ENCODE peak calls at places on chromosomes 7 and 10, in ten cellular contexts. One of them, this sample, is unnamed. For H3K9me3, the result is how much of the 10 kb centered on the place peaks cover.

GRCh38 chr10:86033581-86033980 is 333.0 kb downstream of the GRID1 start:
- DNase-seq in Panc1: no peak
- DNase-seq in endothelial cell of umbilical vein: no peak
- DNase-seq in CD4-positive, alpha-beta memory T cell: no peak
- DNase-seq in neuronal stem cell: no peak
- DNase-seq in naive thymus-derived CD4-positive, alpha-beta T cell: no peak
- DNase-seq in breast epithelium: no peak
- DNase-seq in stomach: no peak
- DNase-seq in OCI-LY7: no peak
- DNase-seq in left ventricle myocardium inferior: no peak
- DNase-seq in this sample: no peak

GRCh38 chr7:831596-832291 is 532 bp upstream of the SUN1 start:
- DNase-seq in Panc1: peak
- DNase-seq in endothelial cell of umbilical vein: peak
- DNase-seq in CD4-positive, alpha-beta memory T cell: peak
- DNase-seq in neuronal stem cell: no peak
- DNase-seq in naive thymus-derived CD4-positive, alpha-beta T cell: no peak
- DNase-seq in breast epithelium: no peak
- DNase-seq in stomach: no peak
- DNase-seq in OCI-LY7: no peak
- DNase-seq in left ventricle myocardium inferior: no peak
- DNase-seq in this sample: no peak

GRCh38 chr10:104937528-104937927 is 296.4 kb downstream of the SORCS3 start:
- DNase-seq in Panc1: peak
- DNase-seq in endothelial cell of umbilical vein: no peak
- DNase-seq in CD4-positive, alpha-beta memory T cell: no peak
- DNase-seq in neuronal stem cell: no peak
- DNase-seq in naive thymus-derived CD4-positive, alpha-beta T cell: no peak
- DNase-seq in breast epithelium: no peak
- DNase-seq in stomach: no peak
- DNase-seq in OCI-LY7: no peak
- DNase-seq in left ventricle myocardium inferior: no peak
- DNase-seq in this sample: no peak

GRCh38 chr10:9311702-9312499 is 1257.4 kb downstream of the GATA3 start:
- DNase-seq in Panc1: no peak
- DNase-seq in endothelial cell of umbilical vein: no peak
- DNase-seq in CD4-positive, alpha-beta memory T cell: no peak
- DNase-seq in neuronal stem cell: no peak
- DNase-seq in naive thymus-derived CD4-positive, alpha-beta T cell: no peak
- DNase-seq in breast epithelium: no peak
- DNase-seq in stomach: no peak
- DNase-seq in OCI-LY7: no peak
- DNase-seq in left ventricle myocardium inferior: no peak
- DNase-seq in this sample: no peak

GRCh38 chr7:55020481-55020871 is 1.7 kb downstream of the EGFR start:
- DNase-seq in Panc1: no peak
- DNase-seq in endothelial cell of umbilical vein: no peak
- DNase-seq in CD4-positive, alpha-beta memory T cell: no peak
- DNase-seq in neuronal stem cell: no peak
- DNase-seq in naive thymus-derived CD4-positive, alpha-beta T cell: no peak
- DNase-seq in breast epithelium: peak
- DNase-seq in stomach: no peak
- DNase-seq in OCI-LY7: no peak
- DNase-seq in left ventricle myocardium inferior: peak
- DNase-seq in this sample: no peak

GRCh38 chr10:127905623-127906261 is 1.2 kb upstream of the PTPRE start:
- DNase-seq in Panc1: no peak
- DNase-seq in endothelial cell of umbilical vein: no peak
- DNase-seq in CD4-positive, alpha-beta memory T cell: no peak
- DNase-seq in neuronal stem cell: no peak
- DNase-seq in naive thymus-derived CD4-positive, alpha-beta T cell: no peak
- DNase-seq in breast epithelium: no peak
- DNase-seq in stomach: no peak
- DNase-seq in OCI-LY7: no peak
- DNase-seq in left ventricle myocardium inferior: no peak
- DNase-seq in this sample: no peak

GRCh38 chr7:151351967-151352366 is 10.4 kb downstream of the NUB1 start:
- DNase-seq in Panc1: no peak
- DNase-seq in endothelial cell of umbilical vein: no peak
- DNase-seq in CD4-positive, alpha-beta memory T cell: peak
- DNase-seq in neuronal stem cell: no peak
- DNase-seq in naive thymus-derived CD4-positive, alpha-beta T cell: peak
- DNase-seq in breast epithelium: no peak
- DNase-seq in stomach: no peak
- DNase-seq in OCI-LY7: peak
- DNase-seq in left ventricle myocardium inferior: no peak
- DNase-seq in this sample: peak

GRCh38 chr10:79299397-79300370 is 47.6 kb upstream of the PPIF start:
- DNase-seq in Panc1: no peak
- DNase-seq in endothelial cell of umbilical vein: no peak
- DNase-seq in CD4-positive, alpha-beta memory T cell: no peak
- DNase-seq in neuronal stem cell: no peak
- DNase-seq in naive thymus-derived CD4-positive, alpha-beta T cell: no peak
- DNase-seq in breast epithelium: no peak
- DNase-seq in stomach: no peak
- DNase-seq in OCI-LY7: no peak
- DNase-seq in left ventricle myocardium inferior: no peak
- DNase-seq in this sample: no peak

GRCh38 chr10:13890233-13890616 is 303.5 kb downstream of the PRPF18 start:
- DNase-seq in Panc1: no peak
- DNase-seq in endothelial cell of umbilical vein: peak
- DNase-seq in CD4-positive, alpha-beta memory T cell: no peak
- DNase-seq in neuronal stem cell: no peak
- DNase-seq in naive thymus-derived CD4-positive, alpha-beta T cell: no peak
- DNase-seq in breast epithelium: no peak
- DNase-seq in stomach: no peak
- DNase-seq in OCI-LY7: no peak
- DNase-seq in left ventricle myocardium inferior: no peak
- DNase-seq in this sample: no peak

GRCh38 chr10:112761256-112761655 is 188.8 kb upstream of the TCF7L2 start:
- DNase-seq in Panc1: no peak
- DNase-seq in endothelial cell of umbilical vein: no peak
- DNase-seq in CD4-positive, alpha-beta memory T cell: no peak
- DNase-seq in neuronal stem cell: no peak
- DNase-seq in naive thymus-derived CD4-positive, alpha-beta T cell: no peak
- DNase-seq in breast epithelium: no peak
- DNase-seq in stomach: no peak
- DNase-seq in OCI-LY7: no peak
- DNase-seq in left ventricle myocardium inferior: no peak
- DNase-seq in this sample: no peak

GRCh38 chr10:58070964-58071363 is 196.7 kb downstream of the IPMK start:
- DNase-seq in Panc1: no peak
- DNase-seq in endothelial cell of umbilical vein: no peak
- DNase-seq in CD4-positive, alpha-beta memory T cell: no peak
- DNase-seq in neuronal stem cell: no peak
- DNase-seq in naive thymus-derived CD4-positive, alpha-beta T cell: no peak
- DNase-seq in breast epithelium: no peak
- DNase-seq in stomach: no peak
- DNase-seq in OCI-LY7: no peak
- DNase-seq in left ventricle myocardium inferior: no peak
- DNase-seq in this sample: no peak

GRCh38 chr10:36236931-36237330 is 594.8 kb upstream of the FZD8 start:
- DNase-seq in Panc1: no peak
- DNase-seq in endothelial cell of umbilical vein: no peak
- DNase-seq in CD4-positive, alpha-beta memory T cell: no peak
- DNase-seq in neuronal stem cell: no peak
- DNase-seq in naive thymus-derived CD4-positive, alpha-beta T cell: no peak
- DNase-seq in breast epithelium: no peak
- DNase-seq in stomach: no peak
- DNase-seq in OCI-LY7: no peak
- DNase-seq in left ventricle myocardium inferior: no peak
- DNase-seq in this sample: no peak

GRCh38 chr7:139619367-139619657 is 95.8 kb downstream of the CLEC2L start:
- DNase-seq in Panc1: no peak
- DNase-seq in endothelial cell of umbilical vein: peak
- DNase-seq in CD4-positive, alpha-beta memory T cell: no peak
- DNase-seq in neuronal stem cell: no peak
- DNase-seq in naive thymus-derived CD4-positive, alpha-beta T cell: no peak
- DNase-seq in breast epithelium: no peak
- DNase-seq in stomach: no peak
- DNase-seq in OCI-LY7: no peak
- DNase-seq in left ventricle myocardium inferior: no peak
- DNase-seq in this sample: no peak

GRCh38 chr10:121791761-121792160 is 136.1 kb downstream of the ATE1 start:
- DNase-seq in Panc1: no peak
- DNase-seq in endothelial cell of umbilical vein: peak
- DNase-seq in CD4-positive, alpha-beta memory T cell: no peak
- DNase-seq in neuronal stem cell: no peak
- DNase-seq in naive thymus-derived CD4-positive, alpha-beta T cell: no peak
- DNase-seq in breast epithelium: no peak
- DNase-seq in stomach: no peak
- DNase-seq in OCI-LY7: no peak
- DNase-seq in left ventricle myocardium inferior: no peak
- DNase-seq in this sample: no peak

GRCh38 chr7:92973964-92974363 is 137.6 kb upstream of the CDK6 start:
- DNase-seq in Panc1: no peak
- DNase-seq in endothelial cell of umbilical vein: no peak
- DNase-seq in CD4-positive, alpha-beta memory T cell: no peak
- DNase-seq in neuronal stem cell: no peak
- DNase-seq in naive thymus-derived CD4-positive, alpha-beta T cell: no peak
- DNase-seq in breast epithelium: no peak
- DNase-seq in stomach: no peak
- DNase-seq in OCI-LY7: no peak
- DNase-seq in left ventricle myocardium inferior: no peak
- DNase-seq in this sample: no peak

GRCh38 chr7:47327698-47328391 is 254.1 kb downstream of the TNS3 start:
- DNase-seq in Panc1: no peak
- DNase-seq in endothelial cell of umbilical vein: peak
- DNase-seq in CD4-positive, alpha-beta memory T cell: no peak
- DNase-seq in neuronal stem cell: peak
- DNase-seq in naive thymus-derived CD4-positive, alpha-beta T cell: no peak
- DNase-seq in breast epithelium: peak
- DNase-seq in stomach: peak
- DNase-seq in OCI-LY7: no peak
- DNase-seq in left ventricle myocardium inferior: peak
- DNase-seq in this sample: no peak

GRCh38 chr7:159226303-159226702 is 81.6 kb upstream of the VIPR2 start:
- DNase-seq in Panc1: no peak
- DNase-seq in endothelial cell of umbilical vein: no peak
- DNase-seq in CD4-positive, alpha-beta memory T cell: no peak
- DNase-seq in neuronal stem cell: no peak
- DNase-seq in naive thymus-derived CD4-positive, alpha-beta T cell: no peak
- DNase-seq in breast epithelium: no peak
- DNase-seq in stomach: no peak
- DNase-seq in OCI-LY7: no peak
- DNase-seq in left ventricle myocardium inferior: no peak
- DNase-seq in this sample: no peak
- H3K9me3 ChIP-seq in Panc1: under half
- H3K9me3 ChIP-seq in endothelial cell of umbilical vein: under half
- H3K9me3 ChIP-seq in CD4-positive, alpha-beta memory T cell: under half
- H3K9me3 ChIP-seq in neuronal stem cell: under half
- H3K9me3 ChIP-seq in naive thymus-derived CD4-positive, alpha-beta T cell: under half
- H3K9me3 ChIP-seq in breast epithelium: under half
- H3K9me3 ChIP-seq in stomach: under half
- H3K9me3 ChIP-seq in OCI-LY7: under half
- H3K9me3 ChIP-seq in left ventricle myocardium inferior: under half
- H3K9me3 ChIP-seq in this sample: under half

DNA sequence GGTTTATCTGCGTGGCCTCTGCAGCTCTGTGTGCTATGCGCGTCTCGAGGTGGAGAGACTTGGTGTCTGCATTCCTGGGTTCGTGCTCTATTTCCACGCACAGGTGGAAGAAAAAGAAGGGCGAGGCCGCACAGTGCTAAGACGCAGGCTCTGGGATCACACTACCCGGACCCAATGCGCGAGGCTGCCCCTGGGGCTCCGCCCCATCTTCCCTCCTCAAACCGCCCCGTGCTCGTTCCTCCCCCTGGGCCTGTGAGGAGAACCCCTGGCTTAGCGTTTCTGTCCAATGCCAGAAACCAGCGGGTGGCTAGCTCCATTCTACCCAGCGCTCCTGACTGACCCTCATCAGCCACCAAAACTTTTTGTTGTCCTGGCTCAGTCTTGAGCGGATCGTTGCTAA is 143.1 kb downstream of the DYNC2I1 start:
- DNase-seq in Panc1: no peak
- DNase-seq in endothelial cell of umbilical vein: no peak
- DNase-seq in CD4-positive, alpha-beta memory T cell: no peak
- DNase-seq in neuronal stem cell: no peak
- DNase-seq in naive thymus-derived CD4-positive, alpha-beta T cell: no peak
- DNase-seq in breast epithelium: no peak
- DNase-seq in stomach: no peak
- DNase-seq in OCI-LY7: no peak
- DNase-seq in left ventricle myocardium inferior: no peak
- DNase-seq in this sample: no peak
- H3K9me3 ChIP-seq in Panc1: under half
- H3K9me3 ChIP-seq in endothelial cell of umbilical vein: under half
- H3K9me3 ChIP-seq in CD4-positive, alpha-beta memory T cell: under half
- H3K9me3 ChIP-seq in neuronal stem cell: under half
- H3K9me3 ChIP-seq in naive thymus-derived CD4-positive, alpha-beta T cell: under half
- H3K9me3 ChIP-seq in breast epithelium: under half
- H3K9me3 ChIP-seq in stomach: under half
- H3K9me3 ChIP-seq in OCI-LY7: under half
- H3K9me3 ChIP-seq in left ventricle myocardium inferior: under half
- H3K9me3 ChIP-seq in this sample: under half

GRCh38 chr7:123929620-123930019 is 4.6 kb downstream of the SPAM1 start:
- DNase-seq in Panc1: no peak
- DNase-seq in endothelial cell of umbilical vein: no peak
- DNase-seq in CD4-positive, alpha-beta memory T cell: no peak
- DNase-seq in neuronal stem cell: no peak
- DNase-seq in naive thymus-derived CD4-positive, alpha-beta T cell: no peak
- DNase-seq in breast epithelium: no peak
- DNase-seq in stomach: no peak
- DNase-seq in OCI-LY7: no peak
- DNase-seq in left ventricle myocardium inferior: no peak
- DNase-seq in this sample: no peak
- H3K9me3 ChIP-seq in Panc1: under half
- H3K9me3 ChIP-seq in endothelial cell of umbilical vein: under half
- H3K9me3 ChIP-seq in CD4-positive, alpha-beta memory T cell: under half
- H3K9me3 ChIP-seq in neuronal stem cell: under half
- H3K9me3 ChIP-seq in naive thymus-derived CD4-positive, alpha-beta T cell: under half
- H3K9me3 ChIP-seq in breast epithelium: under half
- H3K9me3 ChIP-seq in stomach: under half
- H3K9me3 ChIP-seq in OCI-LY7: under half
- H3K9me3 ChIP-seq in left ventricle myocardium inferior: under half
- H3K9me3 ChIP-seq in this sample: under half

DNA sequence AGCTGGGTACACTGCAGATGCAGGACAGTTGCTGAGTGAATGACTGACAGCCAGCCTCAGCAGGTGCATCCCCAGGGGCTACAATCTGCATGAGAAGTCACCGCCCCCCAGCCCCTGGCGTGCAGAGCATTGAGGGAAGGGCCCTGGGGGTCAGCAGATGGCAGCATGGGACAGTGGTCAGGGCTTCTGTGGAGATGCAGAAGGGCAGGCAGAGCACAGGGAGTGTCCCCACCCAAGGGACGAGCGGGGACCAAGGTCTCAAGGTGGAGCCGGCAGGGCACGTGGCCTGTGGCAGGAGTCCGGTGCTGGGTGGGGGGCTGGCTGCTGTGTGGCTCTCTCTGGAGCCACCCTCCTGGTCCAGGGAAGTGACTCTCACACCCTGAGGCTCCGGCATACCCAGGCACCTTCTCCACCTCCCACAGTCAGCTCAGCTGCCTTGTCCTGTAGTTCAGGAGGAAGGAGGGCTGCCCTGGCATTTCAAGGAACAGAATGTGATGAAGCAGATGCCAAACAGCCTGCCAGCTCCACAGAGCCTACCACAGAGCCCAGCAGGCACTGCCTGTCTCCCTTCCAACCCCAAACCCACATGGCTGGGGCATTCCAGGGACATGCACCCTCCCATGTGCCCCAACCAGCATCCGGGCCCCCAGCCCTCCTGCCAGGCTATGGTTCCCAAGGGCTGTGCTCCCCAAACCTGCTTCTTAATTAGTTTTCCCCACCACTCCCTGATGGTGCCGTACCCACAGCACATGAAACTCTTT is 114.5 kb downstream of the TMEM130 start:
- DNase-seq in Panc1: no peak
- DNase-seq in endothelial cell of umbilical vein: no peak
- DNase-seq in CD4-positive, alpha-beta memory T cell: no peak
- DNase-seq in neuronal stem cell: no peak
- DNase-seq in naive thymus-derived CD4-positive, alpha-beta T cell: no peak
- DNase-seq in breast epithelium: no peak
- DNase-seq in stomach: no peak
- DNase-seq in OCI-LY7: no peak
- DNase-seq in left ventricle myocardium inferior: peak
- DNase-seq in this sample: no peak
- H3K9me3 ChIP-seq in Panc1: under half
- H3K9me3 ChIP-seq in endothelial cell of umbilical vein: under half
- H3K9me3 ChIP-seq in CD4-positive, alpha-beta memory T cell: under half
- H3K9me3 ChIP-seq in neuronal stem cell: under half
- H3K9me3 ChIP-seq in naive thymus-derived CD4-positive, alpha-beta T cell: under half
- H3K9me3 ChIP-seq in breast epithelium: under half
- H3K9me3 ChIP-seq in stomach: under half
- H3K9me3 ChIP-seq in OCI-LY7: under half
- H3K9me3 ChIP-seq in left ventricle myocardium inferior: under half
- H3K9me3 ChIP-seq in this sample: under half